ENCODE peak calls at places on chromosomes 13 and 19, in nine cellular contexts. K is lower lobe of right lung; E is heart right ventricle; C is HFF-Myc; H is coronary artery; I is lower leg skin; Z is Panc1; Y is CD8-positive, alpha-beta T cell; A is PC-9. S is an unnamed sample.

GRCh38 chr13:100363351-100363750 is 225.2 kb downstream of the GGACT start:
- DNase-seq in I (no peak), H (no peak), Y (no peak), K (no peak), E (no peak), Z (no peak), A (peak), C (no peak), S (no peak)

GRCh38 chr19:13033819-13034611 is 38.7 kb downstream of the NFIX start:
- DNase-seq in H (no peak), I (peak), Z (no peak), K (peak), Y (no peak), A (no peak), C (no peak), E (peak), S (peak)

GRCh38 chr19:12840091-12841079 is 2.1 kb downstream of the MAST1 start:
- DNase-seq in A (peak), Z (no peak), K (peak), I (peak), E (no peak), C (peak), Y (peak), H (no peak), S (no peak)

GRCh38 chr19:55384576-55385235 is 614 bp upstream of the TMEM238 start:
- DNase-seq in Y (peak), H (no peak), K (peak), E (no peak), I (peak), Z (no peak), C (no peak), A (no peak), S (no peak)

GRCh38 chr13:50910483-50910805 is 853 bp downstream of the RNASEH2B start:
- DNase-seq in Z (no peak), I (no peak), C (no peak), H (no peak), Y (no peak), E (peak), K (no peak), A (no peak), S (peak)

GRCh38 chr13:31824705-31825512 is 85.6 kb downstream of the RXFP2 start:
- DNase-seq in Z (no peak), K (no peak), E (peak), H (no peak), A (no peak), C (no peak), Y (no peak), I (no peak), S (no peak)

GRCh38 chr13:33870046-33870668 is 52.2 kb downstream of the RFC3 start:
- DNase-seq in Z (no peak), I (no peak), E (no peak), A (no peak), C (no peak), Y (no peak), H (no peak), K (no peak), S (no peak)

GRCh38 chr19:10061717-10062310 is 24.3 kb upstream of the SHFL start:
- DNase-seq in E (no peak), C (no peak), H (no peak), A (no peak), Y (no peak), I (no peak), K (no peak), Z (no peak), S (no peak)

DNA sequence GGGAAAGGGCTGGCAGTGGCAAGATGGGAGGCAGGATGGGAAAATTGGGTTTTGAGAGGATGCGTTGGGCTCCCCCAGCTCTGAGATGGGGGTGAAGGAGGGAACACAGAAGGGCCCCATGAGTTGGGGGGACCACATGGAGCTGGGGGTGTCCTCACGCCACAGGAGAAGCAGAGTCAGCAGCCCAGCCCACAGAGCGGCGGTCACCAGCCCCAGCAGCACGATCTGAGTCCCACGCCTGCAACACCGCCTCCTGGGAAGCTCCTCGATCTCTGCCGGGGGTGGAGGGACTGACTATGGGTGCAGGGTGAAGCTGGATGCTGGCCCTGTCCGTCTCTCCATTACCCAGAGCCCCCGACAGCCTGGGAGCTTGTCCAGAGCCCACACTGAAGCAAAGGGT is 3.3 kb downstream of the FCER2 start:
- DNase-seq in K (no peak), Y (no peak), A (no peak), Z (no peak), I (no peak), H (no peak), C (no peak), E (no peak), S (no peak)
- H3K4me3 ChIP-seq in K (no peak), Y (no peak), A (no peak), Z (no peak), I (no peak), H (no peak), C (no peak), E (no peak), S (no peak)

GRCh38 chr19:43848821-43849220 is 21.7 kb downstream of the ZNF283 start:
- DNase-seq in E (no peak), Y (no peak), H (no peak), K (no peak), I (no peak), A (no peak), Z (no peak), C (no peak), S (no peak)

GRCh38 chr19:43841990-43842389 is 14.9 kb downstream of the ZNF283 start:
- DNase-seq in Z (no peak), C (no peak), E (no peak), H (no peak), Y (no peak), K (no peak), I (no peak), A (no peak), S (no peak)

GRCh38 chr19:43847884-43848283 is 20.8 kb downstream of the ZNF283 start:
- DNase-seq in I (no peak), C (no peak), E (no peak), A (no peak), Z (no peak), K (no peak), Y (no peak), H (no peak), S (no peak)

GRCh38 chr19:43847246-43847645 is 20.1 kb downstream of the ZNF283 start:
- DNase-seq in C (no peak), E (no peak), Z (no peak), A (no peak), I (no peak), Y (no peak), H (no peak), K (no peak), S (no peak)
- H3K4me3 ChIP-seq in C (no peak), E (no peak), Z (no peak), A (peak), I (no peak), Y (no peak), H (peak), K (no peak), S (no peak)

DNA sequence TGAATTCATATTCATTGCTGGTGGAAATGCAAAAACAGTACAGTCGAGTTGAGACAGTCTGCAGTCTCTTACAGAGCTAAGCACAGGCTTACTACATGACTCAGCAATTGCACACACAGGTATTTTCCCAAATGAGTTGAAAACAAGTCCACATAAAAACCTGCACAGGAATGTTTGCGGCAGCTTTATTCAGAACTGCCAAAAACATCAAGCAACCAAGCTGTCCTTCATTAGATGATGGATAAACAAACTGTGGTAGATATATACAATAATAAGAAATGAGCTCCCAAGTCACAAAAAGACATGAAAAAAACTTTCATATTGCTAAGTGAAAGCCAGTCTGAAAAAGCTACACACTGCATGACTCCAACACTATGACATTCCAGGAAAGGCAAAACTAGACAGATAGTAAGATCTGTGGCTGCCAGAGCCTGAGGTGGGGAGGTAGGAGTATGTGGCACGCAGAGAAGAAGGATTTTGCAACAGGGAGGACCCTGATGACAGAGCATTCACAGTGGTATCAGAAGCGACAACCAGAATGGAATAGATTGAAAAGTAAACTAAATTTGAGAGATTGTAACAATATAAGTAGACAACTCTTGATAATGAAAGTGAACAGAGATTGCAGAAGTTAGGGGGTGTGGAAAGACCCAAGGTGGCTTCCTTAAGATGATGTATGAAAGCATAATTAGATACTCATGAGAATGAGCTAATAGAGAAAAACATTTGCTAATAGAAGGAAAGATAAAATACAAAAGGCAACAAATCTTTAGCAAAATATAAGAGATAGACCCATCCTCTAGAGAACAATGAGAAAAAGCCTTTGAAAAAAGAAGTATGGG is 52.7 kb downstream of the TSC22D1 start:
- DNase-seq in Y (no peak), C (no peak), A (peak), Z (no peak), I (no peak), E (no peak), H (no peak), K (no peak), S (no peak)
- H3K4me3 ChIP-seq in Y (no peak), C (no peak), A (peak), Z (no peak), I (no peak), E (no peak), H (peak), K (no peak), S (no peak)

GRCh38 chr13:97327521-97328221 is 105.5 kb downstream of the MBNL2 start:
- DNase-seq in A (no peak), I (no peak), Z (no peak), E (no peak), K (no peak), C (no peak), H (no peak), Y (no peak), S (no peak)
- H3K4me3 ChIP-seq in A (no peak), I (no peak), Z (no peak), E (no peak), K (no peak), C (no peak), H (no peak), Y (no peak), S (no peak)

DNA sequence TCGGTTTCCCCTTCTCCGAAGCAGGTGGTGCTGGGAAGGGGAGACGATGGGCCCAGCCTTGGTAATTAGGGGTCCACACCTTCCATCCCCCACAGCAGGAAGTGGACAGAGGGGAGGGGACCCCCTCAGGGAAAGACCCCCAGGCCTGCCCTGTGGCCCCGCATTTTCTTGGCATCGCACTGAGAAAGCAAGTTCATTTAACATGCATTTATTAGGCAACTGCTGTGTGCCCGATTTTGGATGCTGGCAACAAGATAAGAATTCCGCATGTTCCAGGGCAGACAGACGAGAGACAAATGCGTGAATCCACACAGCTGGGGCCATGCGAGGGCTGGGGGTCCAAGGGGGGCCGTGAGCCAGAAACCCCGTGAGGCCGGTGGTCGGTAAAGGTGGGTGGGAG is 28.4 kb downstream of the ARID3A start:
- DNase-seq in I (no peak), A (no peak), Z (no peak), Y (no peak), K (no peak), E (no peak), C (no peak), H (no peak), S (no peak)
- H3K4me3 ChIP-seq in I (no peak), A (no peak), Z (no peak), Y (no peak), K (no peak), E (no peak), C (no peak), H (no peak), S (no peak)

GRCh38 chr13:111117961-111118360 is 2.9 kb downstream of the ARHGEF7 start:
- DNase-seq in I (no peak), A (no peak), Y (no peak), Z (no peak), H (no peak), C (no peak), E (no peak), K (no peak), S (no peak)

GRCh38 chr13:111115841-111116500 is 861 bp downstream of the ARHGEF7 start:
- DNase-seq in E (peak), A (no peak), C (peak), Y (no peak), K (no peak), Z (no peak), I (peak), H (no peak), S (peak)

GRCh38 chr13:111117289-111117688 is 2.2 kb downstream of the ARHGEF7 start:
- DNase-seq in Y (no peak), I (no peak), C (no peak), K (no peak), Z (no peak), H (no peak), E (no peak), A (no peak), S (no peak)

GRCh38 chr13:111115051-111115840 is at the start of gene ARHGEF7:
- DNase-seq in A (no peak), Z (no peak), E (no peak), C (no peak), H (no peak), K (no peak), Y (no peak), I (no peak), S (peak)

DNA sequence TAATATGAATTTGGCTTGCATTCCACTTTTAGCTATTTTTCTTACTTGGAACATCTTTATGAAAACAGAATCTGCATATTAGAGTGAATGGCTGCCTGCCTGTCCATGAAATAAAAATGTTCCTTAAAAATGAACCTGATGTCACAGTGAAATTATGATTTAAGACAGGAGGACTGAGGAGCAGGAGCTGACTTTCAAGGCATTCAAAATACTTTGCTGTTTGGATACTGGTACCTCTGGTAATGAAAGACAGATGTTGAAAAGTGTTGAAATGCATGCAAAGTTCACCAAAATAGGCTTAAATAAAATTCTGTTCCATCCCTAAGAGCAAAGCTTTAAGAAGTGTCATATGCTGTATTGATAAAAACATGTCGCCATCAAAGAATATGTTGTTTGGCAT is 1.7 kb downstream of the ARHGEF7 start:
- DNase-seq in A (no peak), E (no peak), Z (no peak), I (no peak), H (no peak), K (no peak), C (no peak), Y (no peak), S (no peak)
- H3K4me3 ChIP-seq in A (no peak), E (peak), Z (no peak), I (no peak), H (peak), K (peak), C (peak), Y (no peak), S (peak)

GRCh38 chr19:35117017-35117570 is 1.5 kb downstream of the FXYD3 start:
- DNase-seq in H (no peak), A (no peak), K (no peak), Z (no peak), I (no peak), E (no peak), Y (no peak), C (no peak), S (no peak)
- H3K4me3 ChIP-seq in H (no peak), A (peak), K (peak), Z (no peak), I (peak), E (no peak), Y (no peak), C (no peak), S (no peak)

S was measured in tibial artery.